ENCODE peak calls at places on chromosome 1, in five cellular contexts. G is endothelial cell of umbilical vein, D is cardiac muscle cell, I is IMR-90, N is Peyer's patch. P is an unnamed sample.
A peak's percentile ranks its signal among the peaks of the same experiment; 100 is the strongest.

GRCh38 chr1:97350662-97351061 is 570.2 kb downstream of the DPYD start:
- DNase-seq in D (no peak), G (no peak), N (no peak), I (peak; percentile 91), P (no peak)

GRCh38 chr1:39132505-39133339 is 71.8 kb upstream of the MACF1 start:
- DNase-seq in D (peak; percentile 65), N (peak; percentile 60), I (peak; percentile 57), G (peak; percentile 97), P (no peak)

GRCh38 chr1:53568540-53568939 is 109.3 kb downstream of the DMRTB1 start:
- DNase-seq in N (no peak), D (no peak), G (no peak), I (no peak), P (no peak)

GRCh38 chr1:78437393-78437792 is 53.4 kb upstream of the PTGFR start:
- DNase-seq in I (peak; percentile 27), N (no peak), G (no peak), D (peak; percentile 59), P (no peak)

GRCh38 chr1:92934395-92935378 is 26.6 kb downstream of the DIPK1A start:
- DNase-seq in D (peak; percentile 97), I (peak; percentile 76), N (no peak), G (peak; percentile 18), P (no peak)

GRCh38 chr1:155127672-155128468 is at the start of gene EFNA1:
- DNase-seq in G (peak; percentile 72), I (no peak), N (peak; percentile 75), D (peak; percentile 56), P (no peak)

GRCh38 chr1:173393655-173393993 is 83.5 kb upstream of the PRDX6 start:
- DNase-seq in G (no peak), N (no peak), I (peak; percentile 78), D (peak; percentile 79), P (no peak)

GRCh38 chr1:49060766-49061165 is 284.1 kb upstream of the BEND5 start:
- DNase-seq in D (peak; percentile 63), I (no peak), N (no peak), G (no peak), P (no peak)

GRCh38 chr1:240737268-240737667 is 125.3 kb upstream of the GREM2 start:
- DNase-seq in I (peak; percentile 39), G (no peak), N (no peak), D (no peak), P (no peak)

GRCh38 chr1:98931134-98931835 is 73.4 kb downstream of the PLPPR5 start:
- DNase-seq in G (no peak), N (no peak), D (no peak), I (no peak), P (no peak)

GRCh38 chr1:185480545-185480944 is 163.5 kb upstream of the IVNS1ABP start:
- DNase-seq in G (no peak), D (no peak), N (no peak), I (no peak), P (no peak)

GRCh38 chr1:224759570-224760562 is 143.7 kb downstream of the CNIH3 start:
- DNase-seq in I (no peak), N (no peak), G (no peak), D (no peak), P (no peak)

GRCh38 chr1:205354259-205354904 is 2.3 kb downstream of the KLHDC8A start:
- DNase-seq in D (peak; percentile 84), I (peak; percentile 76), G (peak; percentile 63), N (peak; percentile 83), P (no peak)

GRCh38 chr1:234776256-234776874 is 166.4 kb upstream of the IRF2BP2 start:
- DNase-seq in G (peak; percentile 18), N (no peak), D (no peak), I (no peak), P (no peak)

GRCh38 chr1:55443175-55443933 is 228.2 kb upstream of the USP24 start:
- DNase-seq in N (peak; percentile 77), I (peak; percentile 100), D (peak; percentile 94), G (peak; percentile 37), P (no peak)

GRCh38 chr1:66730462-66730861 is 21.8 kb upstream of the DYNLT5 start:
- DNase-seq in I (no peak), D (no peak), N (no peak), G (no peak), P (no peak)

GRCh38 chr1:27772071-27772470 is 948 bp upstream of the STX12 start:
- DNase-seq in G (no peak), N (no peak), D (peak; percentile 64), I (no peak), P (no peak)
- H3K4me3 ChIP-seq in G (no peak overlapping the region), N (no peak overlapping the region), D (no peak overlapping the region), I (peak overlapping the region; percentile 40), P (peak overlapping the region; percentile 16)

GRCh38 chr1:111704776-111705175 is 34.4 kb downstream of the INKA2 start:
- DNase-seq in I (no peak), G (no peak), N (no peak), D (no peak), P (no peak)

GRCh38 chr1:111706921-111707320 is 32.3 kb downstream of the INKA2 start:
- DNase-seq in I (peak; percentile 50), D (no peak), N (no peak), G (no peak), P (no peak)

GRCh38 chr1:111705841-111706240 is 33.4 kb downstream of the INKA2 start:
- DNase-seq in G (no peak), I (peak; percentile 63), N (no peak), D (no peak), P (no peak)

GRCh38 chr1:111709986-111710385 is 29.2 kb downstream of the INKA2 start:
- DNase-seq in D (no peak), I (peak; percentile 19), G (no peak), N (no peak), P (no peak)

GRCh38 chr1:111707906-111708305 is 31.3 kb downstream of the INKA2 start:
- DNase-seq in D (peak; percentile 9), G (no peak), N (no peak), I (peak; percentile 51), P (no peak)
- TF ChIP-seq CTCF in D (no peak), G (no peak), N (no peak), I (no peak), P (no peak)

DNA sequence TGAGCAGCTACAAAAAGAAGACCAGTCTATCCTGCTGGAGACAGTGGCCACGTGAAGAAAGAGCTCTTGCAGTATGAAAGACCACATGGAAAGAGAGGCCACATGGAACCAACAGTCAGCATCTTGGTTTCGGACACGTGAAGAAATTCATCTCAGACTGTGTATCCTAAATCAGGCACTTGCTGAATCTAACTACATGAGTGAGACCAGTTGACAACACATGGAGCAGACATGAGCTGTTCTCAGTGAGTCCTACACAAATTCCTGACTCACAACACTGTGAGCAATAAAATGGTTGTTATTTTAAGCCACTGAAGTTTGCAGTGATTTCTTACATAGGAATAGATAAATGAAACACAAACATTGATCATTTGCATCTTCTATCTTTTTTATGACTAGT is 2.4 kb upstream of the TAF1A start:
- DNase-seq in N (no peak), D (no peak), G (no peak), I (peak; percentile 66), P (no peak)
- H3K36me3 ChIP-seq in N (no peaks in the 10 kb centered on the region), D (no peaks in the 10 kb centered on the region), G (no peaks in the 10 kb centered on the region), I (peaks cover 1% of the 10 kb centered on the region), P (no peaks in the 10 kb centered on the region)

GRCh38 chr1:75795703-75796193 is 934 bp upstream of the MSH4 start:
- DNase-seq in D (no peak), I (no peak), G (no peak), N (no peak), P (no peak)

GRCh38 chr1:75794382-75794781 is 2.3 kb upstream of the MSH4 start:
- DNase-seq in D (no peak), G (no peak), I (no peak), N (no peak), P (no peak)

GRCh38 chr1:75797606-75798216 is 1.0 kb downstream of the MSH4 start:
- DNase-seq in D (no peak), I (no peak), G (no peak), N (no peak), P (peak; percentile 28)

GRCh38 chr1:75796376-75797272 is at the start of gene MSH4:
- DNase-seq in D (no peak), I (no peak), N (no peak), G (no peak), P (peak; percentile 68)

GRCh38 chr1:75797273-75797588 is 549 bp downstream of the MSH4 start:
- DNase-seq in I (no peak), N (no peak), G (no peak), D (no peak), P (no peak)
- H3K4me3 ChIP-seq in I (no peak overlapping the region), N (no peak overlapping the region), G (no peak overlapping the region), D (no peak overlapping the region), P (no peak overlapping the region)

GRCh38 chr1:229582011-229582694 is 23.6 kb upstream of the ABCB10 start:
- DNase-seq in I (peak; percentile 29), D (peak; percentile 22), G (peak; percentile 14), N (no peak), P (no peak)

GRCh38 chr1:229574679-229575442 is 16.4 kb upstream of the ABCB10 start:
- DNase-seq in G (no peak), D (no peak), N (no peak), I (no peak), P (no peak)

GRCh38 chr1:229581485-229581884 is 23.0 kb upstream of the ABCB10 start:
- DNase-seq in I (no peak), G (no peak), D (no peak), N (no peak), P (no peak)

GRCh38 chr1:229579101-229579651 is 20.7 kb upstream of the ABCB10 start:
- DNase-seq in G (peak; percentile 87), I (peak; percentile 24), N (no peak), D (peak; percentile 60), P (no peak)

GRCh38 chr1:229578168-229579100 is 19.9 kb upstream of the ABCB10 start:
- DNase-seq in G (no peak), D (no peak), N (no peak), I (no peak), P (no peak)
- TF ChIP-seq CTCF in G (no peak), D (no peak), N (no peak), I (no peak), P (no peak)

DNA sequence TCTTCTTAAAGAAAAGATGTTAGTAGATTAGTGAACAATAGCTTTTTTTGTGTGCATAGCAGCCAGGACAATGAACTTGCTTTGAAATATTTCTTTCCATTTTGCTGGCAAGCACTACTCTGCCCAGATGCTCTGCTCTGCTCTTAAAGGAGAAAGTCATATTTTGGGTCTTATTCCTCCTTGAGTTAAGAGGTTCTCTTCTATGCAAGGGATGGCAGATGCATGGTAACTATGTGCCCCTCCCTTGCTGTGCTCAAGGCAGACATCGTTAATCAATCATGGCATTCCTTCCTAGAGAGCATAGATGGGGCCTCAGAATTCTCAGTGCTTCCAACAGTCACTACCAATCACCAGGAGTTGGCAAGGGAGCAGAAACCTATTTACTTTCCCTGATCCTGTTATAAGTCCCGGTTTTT is 27.6 kb downstream of the NIPAL3 start:
- DNase-seq in D (peak; percentile 56), I (no peak), N (no peak), G (no peak), P (no peak)
- H3K36me3 ChIP-seq in D (no peaks in the 10 kb centered on the region), I (peaks cover 20% of the 10 kb centered on the region), N (peaks cover 58% of the 10 kb centered on the region), G (no peaks in the 10 kb centered on the region), P (peaks cover 3% of the 10 kb centered on the region)

P was measured in GM06990.